ENCODE peak calls at places on chromosomes 12 and 14, in five cellular contexts. N is suprapubic skin, S is mesendoderm, E is psoas muscle, H is right lobe of liver. J is an unnamed sample.

GRCh38 chr12:15114501-15114900 is 106.7 kb downstream of the RERG start:
- DNase-seq in N (no peak), S (no peak), E (no peak), H (no peak), J (no peak)

GRCh38 chr12:31517994-31518393 is 72.9 kb downstream of the DENND5B start:
- DNase-seq in N (no peak), S (peak; percentile 45), E (no peak), H (no peak), J (no peak)

GRCh38 chr12:72271401-72271740 is 799 bp upstream of the TRHDE start:
- DNase-seq in N (no peak), S (no peak), E (peak; percentile 48), H (peak; percentile 48), J (no peak)

GRCh38 chr12:9122166-9122609 is 6.5 kb upstream of the A2M start:
- DNase-seq in N (no peak), S (no peak), E (no peak), H (no peak), J (no peak)

GRCh38 chr12:12024958-12025682 is 45.6 kb upstream of the BCL2L14 start:
- DNase-seq in N (no peak), S (no peak), E (no peak), H (no peak), J (peak; percentile 75)

GRCh38 chr12:74782086-74782485 is 244.5 kb downstream of the ATXN7L3B start:
- DNase-seq in N (no peak), S (no peak), E (no peak), H (no peak), J (no peak)

GRCh38 chr12:84994436-84994835 is 41.6 kb downstream of the TSPAN19 start:
- DNase-seq in N (no peak), S (no peak), E (no peak), H (no peak), J (peak; percentile 10)

GRCh38 chr12:124740691-124741137 is 123.0 kb downstream of the SCARB1 start:
- DNase-seq in N (no peak), S (peak; percentile 65), E (peak; percentile 60), H (peak; percentile 71), J (no peak)

GRCh38 chr14:96136361-96136760 is 68.3 kb upstream of the BDKRB2 start:
- DNase-seq in N (no peak), S (no peak), E (no peak), H (no peak), J (no peak)

GRCh38 chr14:77498120-77498979 is at the start of gene ISM2:
- DNase-seq in N (no peak), S (peak; percentile 46), E (no peak), H (no peak), J (peak; percentile 61)

GRCh38 chr14:69270795-69271708 is 11.1 kb downstream of the GALNT16 start:
- DNase-seq in N (no peak), S (no peak), E (no peak), H (no peak), J (no peak)

GRCh38 chr12:66963901-66964300 is 285.0 kb upstream of the GRIP1 start:
- DNase-seq in N (no peak), S (no peak), E (no peak), H (no peak), J (no peak)

GRCh38 chr14:89056394-89056793 is 231.9 kb downstream of the TTC8 start:
- DNase-seq in N (no peak), S (no peak), E (no peak), H (no peak), J (no peak)

GRCh38 chr12:89880695-89881350 is 172.2 kb upstream of the ATP2B1 start:
- DNase-seq in N (no peak), S (no peak), E (no peak), H (no peak), J (no peak)

GRCh38 chr12:25189656-25190055 is 5.3 kb downstream of the DNAI7 start:
- DNase-seq in N (no peak), S (no peak), E (no peak), H (no peak), J (no peak)

GRCh38 chr12:52042706-52043385 is 8.4 kb upstream of the NR4A1 start:
- DNase-seq in N (no peak), S (no peak), E (peak; percentile 77), H (no peak), J (no peak)

GRCh38 chr12:8687846-8688601 is 9.8 kb upstream of the RIMKLB start:
- DNase-seq in N (no peak), S (peak; percentile 84), E (no peak), H (no peak), J (no peak)

GRCh38 chr12:93857917-93858513 is 180.8 kb downstream of the CRADD start:
- DNase-seq in N (no peak), S (no peak), E (no peak), H (no peak), J (no peak)

GRCh38 chr12:4806439-4807115 is 86.4 kb downstream of the GALNT8 start:
- DNase-seq in N (no peak), S (no peak), E (no peak), H (no peak), J (no peak)

GRCh38 chr14:69574266-69574953 is at the start of gene CCDC177:
- DNase-seq in N (no peak), S (peak; percentile 75), E (peak; percentile 70), H (peak; percentile 66), J (peak; percentile 75)

GRCh38 chr12:40587416-40587815 is 104.8 kb upstream of the CNTN1 start:
- DNase-seq in N (no peak), S (no peak), E (no peak), H (no peak), J (no peak)

GRCh38 chr12:12705833-12706520 is 10.0 kb upstream of the GPR19 start:
- DNase-seq in N (no peak), S (peak; percentile 5), E (peak; percentile 63), H (no peak), J (peak; percentile 62)

GRCh38 chr12:116885496-116885895 is 4.3 kb upstream of the HRK start:
- DNase-seq in N (no peak), S (peak; percentile 39), E (no peak), H (no peak), J (no peak)

GRCh38 chr12:17456486-17456885 is 633.5 kb downstream of the RERGL start:
- DNase-seq in N (no peak), S (peak; percentile 64), E (no peak), H (no peak), J (no peak)

GRCh38 chr12:127750076-127750840 is 516.7 kb upstream of the TMEM132C start:
- DNase-seq in N (no peak), S (no peak), E (no peak), H (no peak), J (no peak)

DNA sequence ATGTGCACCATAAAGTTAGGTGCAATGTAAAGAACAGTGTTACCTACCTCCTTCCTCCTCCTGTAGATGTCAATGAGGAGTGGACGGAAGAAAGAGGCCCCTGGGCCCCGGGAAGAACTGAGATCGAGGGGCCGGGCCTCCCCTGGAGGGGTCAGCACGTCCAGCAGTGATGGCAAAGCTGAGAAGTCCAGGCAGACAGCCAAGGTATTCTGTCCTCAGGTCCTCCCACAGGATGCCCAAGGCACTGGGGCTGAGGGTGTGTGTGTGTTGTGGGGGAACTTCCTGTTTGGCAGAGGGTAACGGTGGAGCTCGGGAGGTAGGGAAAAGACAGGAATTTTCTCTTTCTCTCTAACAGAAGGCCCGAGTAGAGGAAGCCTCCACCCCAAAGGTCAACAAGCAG is 6.4 kb downstream of the ATN1 start:
- DNase-seq in N (peak; percentile 71), S (no peak), E (peak; percentile 65), H (no peak), J (peak; percentile 65)
- H3K4me1 ChIP-seq in N (peaks cover 62% of the 10 kb centered on the region), S (peaks cover 8% of the 10 kb centered on the region), E (peaks cover 37% of the 10 kb centered on the region), H (no peaks in the 10 kb centered on the region), J (peaks cover 37% of the 10 kb centered on the region)

DNA sequence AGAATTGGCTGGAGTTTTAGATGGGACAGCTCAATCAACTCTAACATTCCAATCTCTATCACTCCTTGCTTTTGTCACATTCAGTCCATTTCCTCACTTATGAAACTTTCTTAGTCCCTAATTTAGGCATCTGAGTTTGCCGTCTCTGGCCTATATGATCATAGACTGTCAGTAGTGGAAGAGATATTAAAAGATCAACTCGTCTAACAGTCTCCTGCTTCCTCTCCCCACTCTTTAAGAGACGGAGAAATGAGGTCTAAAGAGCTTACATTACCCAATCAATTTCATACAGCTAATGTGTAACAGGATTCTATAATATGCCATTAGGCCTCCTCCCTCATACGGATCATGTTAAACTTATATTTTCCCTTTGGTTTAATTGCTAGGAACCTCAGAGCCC is 6.6 kb upstream of the ATP23 start:
- DNase-seq in N (no peak), S (no peak), E (no peak), H (no peak), J (no peak)
- H3K36me3 ChIP-seq in N (peaks cover 3% of the 10 kb centered on the region), S (no peaks in the 10 kb centered on the region), E (peaks cover 7% of the 10 kb centered on the region), H (no peaks in the 10 kb centered on the region), J (no peaks in the 10 kb centered on the region)

GRCh38 chr12:120670667-120671066 is 16.3 kb upstream of the MLEC start:
- DNase-seq in N (no peak), S (no peak), E (no peak), H (no peak), J (no peak)
- H3K4me1 ChIP-seq in N (peaks cover 3% of the 10 kb centered on the region), S (no peaks in the 10 kb centered on the region), E (no peaks in the 10 kb centered on the region), H (no peaks in the 10 kb centered on the region), J (peaks cover 6% of the 10 kb centered on the region)

GRCh38 chr12:56280849-56281248 is 14.1 kb downstream of the COQ10A start:
- DNase-seq in N (no peak), S (no peak), E (no peak), H (no peak), J (no peak)
- H3K36me3 ChIP-seq in N (peaks cover 94% of the 10 kb centered on the region), S (peaks cover 10% of the 10 kb centered on the region), E (peaks cover 100% of the 10 kb centered on the region), H (peaks cover 64% of the 10 kb centered on the region), J (peaks cover 27% of the 10 kb centered on the region)

GRCh38 chr12:108815369-108815768 is 42.0 kb downstream of the SSH1 start:
- DNase-seq in N (no peak), S (no peak), E (no peak), H (no peak), J (no peak)

GRCh38 chr12:108817909-108818308 is 39.5 kb downstream of the SSH1 start:
- DNase-seq in N (no peak), S (no peak), E (no peak), H (no peak), J (no peak)

GRCh38 chr12:108814462-108815211 is 42.7 kb downstream of the SSH1 start:
- DNase-seq in N (no peak), S (no peak), E (no peak), H (no peak), J (no peak)

GRCh38 chr12:108815875-108816594 is 41.3 kb downstream of the SSH1 start:
- DNase-seq in N (no peak), S (no peak), E (no peak), H (no peak), J (no peak)

GRCh38 chr12:108816652-108817335 is 40.6 kb downstream of the SSH1 start:
- DNase-seq in N (no peak), S (no peak), E (peak; percentile 80), H (no peak), J (peak; percentile 71)
- H3K4me1 ChIP-seq in N (peaks cover 35% of the 10 kb centered on the region), S (no peaks in the 10 kb centered on the region), E (peaks cover 45% of the 10 kb centered on the region), H (no peaks in the 10 kb centered on the region), J (peaks cover 4% of the 10 kb centered on the region)

DNA sequence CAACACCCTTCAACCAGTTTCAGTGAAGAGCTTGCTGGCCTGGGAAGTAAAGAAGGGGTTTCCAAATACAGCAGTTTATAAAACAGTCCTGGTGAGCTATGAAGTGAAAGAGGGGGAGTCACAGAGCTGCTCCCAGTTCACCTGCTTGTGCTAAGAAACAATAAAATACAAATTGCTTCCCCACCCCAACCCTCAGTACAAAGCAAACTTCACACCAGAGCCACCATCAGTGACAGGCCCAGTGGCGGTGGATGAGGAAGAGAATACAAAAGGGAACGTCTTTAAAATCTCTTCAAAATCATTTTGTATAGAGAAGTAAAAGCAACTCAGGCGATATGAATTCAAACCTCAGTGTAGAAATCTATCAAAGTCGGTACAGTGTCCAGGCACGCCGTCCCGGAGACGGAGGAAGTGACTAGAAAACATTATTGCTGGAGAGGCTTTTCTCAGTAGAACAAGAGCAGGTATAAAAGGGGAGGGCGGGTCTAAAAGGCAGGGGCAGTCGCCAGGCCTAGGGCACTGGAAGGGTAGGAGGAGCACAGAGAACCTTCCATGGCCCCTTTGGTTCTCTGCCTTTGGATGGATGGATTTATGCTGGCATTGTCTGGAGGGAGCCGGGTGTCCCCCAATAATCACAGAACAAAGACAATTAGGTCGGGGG is 10.5 kb upstream of the RPLP0 start:
- DNase-seq in N (no peak), S (no peak), E (no peak), H (no peak), J (no peak)
- H3K36me3 ChIP-seq in N (peaks cover 75% of the 10 kb centered on the region), S (peaks cover 11% of the 10 kb centered on the region), E (peaks cover 77% of the 10 kb centered on the region), H (peaks cover 29% of the 10 kb centered on the region), J (no peaks in the 10 kb centered on the region)